ENCODE peak calls at places on chromosomes 7 and 10, in ten cellular contexts. C, Q, X, O, N, B, Z, V, E and U are unnamed samples.

GRCh38 chr10:112461029-112461887 is 14.2 kb downstream of the VTI1A start:
- DNase-seq in Q (no peak), O (no peak), V (peak; percentile 46), X (no peak), B (no peak), E (peak; percentile 88), Z (no peak), C (peak; percentile 84), N (no peak), U (no peak)

GRCh38 chr10:5871596-5871995 is 18.1 kb downstream of the ANKRD16 start:
- DNase-seq in C (peak; percentile 62), Q (no peak), V (no peak), X (no peak), B (no peak), O (no peak), N (no peak), Z (no peak), E (no peak), U (no peak)

GRCh38 chr7:1645071-1646015 is 24.7 kb upstream of the ELFN1 start:
- DNase-seq in O (no peak), Q (no peak), E (no peak), X (peak; percentile 12), N (no peak), Z (no peak), B (no peak), V (no peak), C (no peak), U (no peak)

GRCh38 chr7:77360104-77360503 is 56.0 kb downstream of the GSAP start:
- DNase-seq in V (no peak), Q (no peak), E (no peak), X (no peak), B (no peak), N (no peak), C (no peak), O (no peak), Z (no peak), U (no peak)

GRCh38 chr10:117442944-117443676 is 67.9 kb upstream of the PDZD8 start:
- DNase-seq in B (peak; percentile 87), Q (peak; percentile 69), O (peak; percentile 88), V (peak; percentile 60), Z (peak; percentile 69), E (peak; percentile 98), C (peak; percentile 90), N (peak; percentile 14), X (peak; percentile 72), U (peak; percentile 5)

GRCh38 chr10:11646450-11646849 is 35.0 kb upstream of the USP6NL start:
- DNase-seq in X (no peak), C (no peak), E (no peak), O (no peak), Q (no peak), N (no peak), B (no peak), Z (no peak), V (no peak), U (no peak)

GRCh38 chr7:5408777-5409176 is 14.9 kb downstream of the TNRC18 start:
- DNase-seq in Z (no peak), B (no peak), C (peak; percentile 53), V (peak; percentile 63), O (no peak), Q (no peak), E (peak; percentile 59), N (no peak), X (no peak), U (no peak)

GRCh38 chr10:44339218-44339617 is 45.7 kb downstream of the CXCL12 start:
- DNase-seq in C (peak; percentile 31), N (no peak), E (no peak), V (no peak), X (no peak), Q (no peak), O (no peak), Z (no peak), B (no peak), U (no peak)

GRCh38 chr10:78964952-78965633 is 103.7 kb upstream of the ZMIZ1 start:
- DNase-seq in Z (peak; percentile 96), C (no peak), V (peak; percentile 85), X (peak; percentile 25), O (peak; percentile 80), B (peak; percentile 88), E (no peak), N (no peak), Q (peak; percentile 81), U (no peak)

GRCh38 chr7:104328308-104328969 is at the start of gene LHFPL3:
- DNase-seq in B (peak; percentile 72), O (peak; percentile 10), X (no peak), N (no peak), Z (no peak), C (no peak), E (no peak), V (no peak), Q (no peak), U (no peak)
- H3K4me3 ChIP-seq in B (peak within 1 kb of the TSS; percentile 61), O (peak within 1 kb of the TSS; percentile 13), X (peak within 1 kb of the TSS; percentile 41), N (no peak within 1 kb of the TSS), Z (no peak within 1 kb of the TSS), C (no peak within 1 kb of the TSS), E (peak within 1 kb of the TSS; percentile 26), V (peak within 1 kb of the TSS; percentile 18), Q (no peak within 1 kb of the TSS), U (no peak within 1 kb of the TSS)

GRCh38 chr10:31343551-31343950 is 24.5 kb downstream of the ZEB1 start:
- DNase-seq in C (no peak), O (no peak), N (no peak), E (no peak), B (no peak), X (no peak), V (no peak), Z (no peak), Q (no peak), U (no peak)
- H3K4me3 ChIP-seq in C (no peak overlapping the region), O (no peak overlapping the region), N (peak overlapping the region; percentile 46), E (no peak overlapping the region), B (no peak overlapping the region), X (no peak overlapping the region), V (no peak overlapping the region), Z (no peak overlapping the region), Q (no peak overlapping the region), U (no peak overlapping the region)

GRCh38 chr7:22438994-22439393 is 61.0 kb downstream of the STEAP1B start:
- DNase-seq in B (no peak), X (no peak), V (no peak), N (no peak), E (no peak), Z (no peak), Q (no peak), C (no peak), O (no peak), U (no peak)
- H3K4me3 ChIP-seq in B (no peak overlapping the region), X (no peak overlapping the region), V (no peak overlapping the region), N (no peak overlapping the region), E (no peak overlapping the region), Z (no peak overlapping the region), Q (no peak overlapping the region), C (no peak overlapping the region), O (no peak overlapping the region), U (no peak overlapping the region)

GRCh38 chr7:55020481-55020871 is 1.7 kb downstream of the EGFR start:
- DNase-seq in B (no peak), X (peak; percentile 45), C (peak; percentile 18), V (peak; percentile 50), Z (peak; percentile 79), N (no peak), Q (peak; percentile 61), O (peak; percentile 53), E (peak; percentile 73), U (no peak)
- H3K4me3 ChIP-seq in B (peak overlapping the region; percentile 82), X (peak overlapping the region; percentile 85), C (peak overlapping the region; percentile 73), V (peak overlapping the region; percentile 77), Z (peak overlapping the region; percentile 99), N (no peak overlapping the region), Q (peak overlapping the region; percentile 88), O (peak overlapping the region; percentile 96), E (peak overlapping the region; percentile 74), U (no peak overlapping the region)

GRCh38 chr10:7412482-7413251 is 1.8 kb upstream of the SFMBT2 start:
- DNase-seq in N (no peak), V (no peak), B (peak; percentile 84), Q (no peak), E (no peak), X (peak; percentile 45), Z (peak; percentile 53), C (no peak), O (peak; percentile 63), U (no peak)
- H3K4me3 ChIP-seq in N (no peak overlapping the region), V (no peak overlapping the region), B (peak overlapping the region; percentile 46), Q (peak overlapping the region; percentile 8), E (no peak overlapping the region), X (peak overlapping the region; percentile 92), Z (peak overlapping the region; percentile 86), C (no peak overlapping the region), O (no peak overlapping the region), U (no peak overlapping the region)

GRCh38 chr7:156012412-156012811 is 200.1 kb upstream of the SHH start:
- DNase-seq in Z (no peak), V (no peak), O (no peak), N (no peak), B (no peak), X (no peak), C (no peak), E (no peak), Q (no peak), U (no peak)

GRCh38 chr7:156014201-156014600 is 201.9 kb upstream of the SHH start:
- DNase-seq in V (no peak), N (no peak), E (no peak), O (no peak), B (no peak), X (no peak), C (no peak), Q (no peak), Z (no peak), U (no peak)

GRCh38 chr7:156005202-156005821 is 193.0 kb upstream of the SHH start:
- DNase-seq in C (no peak), X (no peak), N (no peak), E (no peak), B (no peak), V (no peak), Z (peak; percentile 2), O (no peak), Q (no peak), U (no peak)

GRCh38 chr7:156004265-156005201 is 192.3 kb upstream of the SHH start:
- DNase-seq in E (no peak), N (no peak), X (no peak), B (no peak), Q (no peak), O (no peak), V (no peak), C (no peak), Z (peak; percentile 5), U (no peak)

DNA sequence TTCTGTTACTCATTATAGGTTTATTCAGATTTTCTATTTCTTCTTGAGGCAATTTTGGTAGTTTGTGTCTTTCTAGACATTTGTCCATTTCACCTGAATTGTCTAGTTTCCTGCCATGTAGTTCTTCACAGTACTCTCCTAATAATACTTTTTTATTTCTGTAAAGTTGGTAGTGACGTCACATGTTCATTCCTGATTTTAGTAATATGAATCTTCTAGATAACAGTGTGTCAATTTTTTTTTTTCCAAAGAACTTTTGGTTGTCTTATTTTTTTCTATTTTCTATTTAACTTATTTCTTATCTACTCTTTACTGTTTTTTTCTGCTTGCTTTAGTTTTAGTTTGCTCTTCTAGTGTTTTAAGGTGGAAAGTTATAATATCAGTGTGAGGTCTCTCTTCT is 197.3 kb upstream of the SHH start:
- DNase-seq in X (no peak), C (no peak), B (no peak), V (no peak), E (no peak), Z (no peak), Q (no peak), N (no peak), O (no peak), U (no peak)
- H3K4me3 ChIP-seq in X (no peak overlapping the region), C (no peak overlapping the region), B (no peak overlapping the region), V (no peak overlapping the region), E (no peak overlapping the region), Z (no peak overlapping the region), Q (no peak overlapping the region), N (no peak overlapping the region), O (no peak overlapping the region), U (no peak overlapping the region)